ENCODE peak calls at places on chromosomes 11 and 22, in ten cellular contexts. M is stimulated activated naive CD4-positive, alpha-beta T cell treated with Interleukin-2 at 50 U/mL for 16 hours; W is EL; Z is posterior cingulate gyrus; E is IMR-90; Q is amygdala; B is neural progenitor cell; D is GM19239; L is activated CD8-positive, alpha-beta memory T cell treated with anti-CD3 and anti-CD28 coated beads, Interleukin-2, amount 50 U/mL, for 4 hours; A is kidney glomerular epithelial cell. C is an unnamed sample.

GRCh38 chr11:129331217-129331616 is 44.4 kb upstream of the BARX2 start:
- DNase-seq in M (no peak), W (no peak), Z (no peak), E (peak), Q (no peak), B (no peak), D (no peak), L (no peak), A (no peak), C (peak)

GRCh38 chr22:38981005-38981658 is 1.0 kb upstream of the APOBEC3B start:
- DNase-seq in M (no peak), W (peak), Z (no peak), E (peak), Q (no peak), B (peak), D (no peak), L (no peak), A (peak), C (no peak)

GRCh38 chr22:36411589-36412258 is 24.0 kb upstream of the MYH9 start:
- DNase-seq in M (peak), W (no peak), Z (no peak), E (no peak), Q (no peak), B (no peak), D (no peak), L (no peak), A (no peak), C (no peak)

GRCh38 chr22:21624120-21624879 is 5.5 kb downstream of the YDJC start:
- DNase-seq in M (peak), W (peak), Z (no peak), E (peak), Q (no peak), B (peak), D (no peak), L (peak), A (no peak), C (no peak)

GRCh38 chr11:70455354-70455753 is 57.0 kb downstream of the CTTN start:
- DNase-seq in M (no peak), W (no peak), Z (no peak), E (no peak), Q (no peak), B (no peak), D (no peak), L (no peak), A (no peak), C (no peak)

GRCh38 chr11:112858289-112859023 is 102.8 kb upstream of the NCAM1 start:
- DNase-seq in M (no peak), W (no peak), Z (no peak), E (no peak), Q (no peak), B (no peak), D (no peak), L (no peak), A (no peak), C (no peak)

GRCh38 chr22:47308886-47309285 is 546.4 kb downstream of the TBC1D22A start:
- DNase-seq in M (no peak), W (no peak), Z (no peak), E (no peak), Q (no peak), B (no peak), D (no peak), L (no peak), A (no peak), C (no peak)

GRCh38 chr11:2539761-2540520 is 95.1 kb downstream of the KCNQ1 start:
- DNase-seq in M (no peak), W (no peak), Z (no peak), E (no peak), Q (no peak), B (peak), D (no peak), L (peak), A (no peak), C (no peak)

GRCh38 chr11:69215784-69216415 is 60.2 kb downstream of the SMIM38 start:
- DNase-seq in M (no peak), W (peak), Z (no peak), E (peak), Q (no peak), B (no peak), D (no peak), L (no peak), A (no peak), C (peak)

GRCh38 chr22:25488244-25489020 is 76.0 kb upstream of the GRK3 start:
- DNase-seq in M (peak), W (peak), Z (no peak), E (peak), Q (peak), B (no peak), D (no peak), L (peak), A (peak), C (peak)

GRCh38 chr11:47378011-47378835 is at the start of gene SPI1:
- DNase-seq in M (no peak), W (no peak), Z (no peak), E (no peak), Q (peak), B (no peak), D (peak), L (no peak), A (no peak), C (no peak)

GRCh38 chr11:57459112-57460016 is 964 bp upstream of the RTN4RL2 start:
- DNase-seq in M (peak), W (no peak), Z (no peak), E (peak), Q (no peak), B (peak), D (no peak), L (peak), A (no peak), C (no peak)

GRCh38 chr11:33867996-33868645 is 23.8 kb downstream of the LMO2 start:
- DNase-seq in M (no peak), W (no peak), Z (no peak), E (no peak), Q (no peak), B (peak), D (no peak), L (no peak), A (no peak), C (no peak)

GRCh38 chr11:75480890-75481190 is 44.9 kb downstream of the GDPD5 start:
- DNase-seq in M (no peak), W (no peak), Z (no peak), E (no peak), Q (no peak), B (no peak), D (no peak), L (no peak), A (no peak), C (no peak)

GRCh38 chr11:105903113-105903512 is 118.9 kb downstream of the MSANTD4 start:
- DNase-seq in M (no peak), W (no peak), Z (no peak), E (peak), Q (no peak), B (peak), D (no peak), L (no peak), A (no peak), C (peak)

GRCh38 chr11:34546511-34547206 is 33.1 kb upstream of the ELF5 start:
- DNase-seq in M (no peak), W (no peak), Z (no peak), E (no peak), Q (peak), B (peak), D (no peak), L (no peak), A (no peak), C (no peak)

GRCh38 chr11:73244589-73245240 is 26.6 kb downstream of the P2RY2 start:
- DNase-seq in M (no peak), W (no peak), Z (no peak), E (no peak), Q (no peak), B (no peak), D (no peak), L (no peak), A (no peak), C (no peak)

C was measured in astrocyte of the spinal cord.